ENCODE peak calls at places on chromosomes 4 and X, in nine cellular contexts. P is fibroblast of lung, U is HepG2, Y is H1, E is kidney, G is IMR-90, L is neural progenitor cell, F is colonic mucosa, R is mammary epithelial cell. Z is an unnamed sample. For H3K9me3, the result is how much of the 10 kb centered on the place peaks cover.

GRCh38 chr4:683982-684571 is 4.9 kb downstream of the SLC49A3 start:
- DNase-seq in P (peak), U (peak), Y (peak), E (peak), G (peak), L (peak), F (peak), R (no peak), Z (peak)

GRCh38 chr4:14184767-14185166 is 557.2 kb upstream of the BOD1L1 start:
- DNase-seq in P (no peak), U (no peak), Y (no peak), E (no peak), G (no peak), L (no peak), F (no peak), R (no peak), Z (no peak)

GRCh38 chr4:113625902-113626301 is 135.6 kb downstream of the CAMK2D start:
- DNase-seq in P (no peak), U (no peak), Y (no peak), E (no peak), G (no peak), L (no peak), F (no peak), R (no peak), Z (no peak)

GRCh38 chr4:71184195-71184781 is 154.5 kb upstream of the SLC4A4 start:
- DNase-seq in P (peak), U (peak), Y (no peak), E (no peak), G (peak), L (peak), F (peak), R (peak), Z (peak)

GRCh38 chr4:122525865-122526264 is 69.3 kb upstream of the IL2 start:
- DNase-seq in P (no peak), U (peak), Y (no peak), E (no peak), G (no peak), L (no peak), F (no peak), R (no peak), Z (no peak)

GRCh38 chrX:22534643-22535042 is 261.9 kb downstream of the CBLL2 start:
- DNase-seq in P (peak), U (no peak), Y (no peak), E (no peak), G (peak), L (no peak), F (no peak), R (peak), Z (peak)

GRCh38 chr4:111228874-111229273 is 606.0 kb upstream of the PITX2 start:
- DNase-seq in P (peak), U (no peak), Y (no peak), E (no peak), G (peak), L (no peak), F (no peak), R (no peak), Z (peak)

GRCh38 chr4:34323549-34324325 is 1920.6 kb downstream of the ARAP2 start:
- DNase-seq in P (no peak), U (no peak), Y (no peak), E (no peak), G (peak), L (peak), F (no peak), R (no peak), Z (peak)

GRCh38 chrX:12866451-12867377 is at the start of gene TLR7:
- DNase-seq in P (no peak), U (no peak), Y (no peak), E (no peak), G (no peak), L (no peak), F (no peak), R (no peak), Z (no peak)

GRCh38 chr4:145791988-145792387 is 112.0 kb downstream of the C4orf51 start:
- DNase-seq in P (no peak), U (no peak), Y (no peak), E (no peak), G (no peak), L (no peak), F (no peak), R (no peak), Z (no peak)

GRCh38 chrX:3465017-3465416 is 118.6 kb upstream of the MXRA5 start:
- DNase-seq in P (no peak), U (no peak), Y (no peak), E (no peak), G (no peak), L (no peak), F (no peak), R (no peak), Z (no peak)

GRCh38 chrX:53445977-53446376 is 11.8 kb upstream of the HSD17B10 start:
- DNase-seq in P (peak), U (peak), Y (peak), E (no peak), G (peak), L (peak), F (peak), R (peak), Z (peak)

DNA sequence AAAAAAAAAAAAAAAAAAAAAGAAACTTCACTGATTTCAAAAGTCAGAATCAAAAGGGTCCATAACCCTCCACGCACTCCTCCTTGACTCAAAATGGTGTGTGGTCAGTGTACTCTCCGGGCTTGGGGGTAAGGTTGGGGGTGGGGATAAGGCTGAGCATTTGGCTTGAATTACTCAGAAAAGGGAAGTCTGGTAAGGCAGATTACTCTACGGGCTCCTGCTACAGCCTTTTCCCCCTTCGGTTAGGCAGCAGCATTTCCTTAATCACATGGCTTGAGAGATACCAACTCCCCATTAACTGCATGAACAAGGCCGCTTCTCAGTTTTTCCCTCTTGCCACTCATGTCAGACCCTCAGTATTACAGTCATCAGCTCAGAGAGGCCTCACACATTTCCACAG is 135.4 kb upstream of the DUSP21 start:
- DNase-seq in P (no peak), U (no peak), Y (no peak), E (no peak), G (no peak), L (no peak), F (no peak), R (no peak), Z (no peak)
- H3K9ac ChIP-seq in P (no peak), U (no peak), Y (no peak), E (no peak), G (no peak), L (no peak), F (no peak), R (no peak), Z (no peak)

GRCh38 chr4:152045781-152046571 is 285.2 kb upstream of the GATB start:
- DNase-seq in P (peak), U (peak), Y (peak), E (peak), G (no peak), L (peak), F (peak), R (no peak), Z (peak)
- H3K4me3 ChIP-seq in P (no peak), U (no peak), Y (peak), E (peak), G (no peak), L (peak), F (no peak), R (no peak), Z (peak)

GRCh38 chr4:181960384-181960783 is 282.8 kb upstream of the TENM3 start:
- DNase-seq in P (no peak), U (no peak), Y (no peak), E (no peak), G (no peak), L (no peak), F (no peak), R (no peak), Z (peak)
- H3K9me3 ChIP-seq in P (under half), U (under half), Y (under half), E (under half), G (under half), L (under half), F (under half), R (under half), Z (under half)

DNA sequence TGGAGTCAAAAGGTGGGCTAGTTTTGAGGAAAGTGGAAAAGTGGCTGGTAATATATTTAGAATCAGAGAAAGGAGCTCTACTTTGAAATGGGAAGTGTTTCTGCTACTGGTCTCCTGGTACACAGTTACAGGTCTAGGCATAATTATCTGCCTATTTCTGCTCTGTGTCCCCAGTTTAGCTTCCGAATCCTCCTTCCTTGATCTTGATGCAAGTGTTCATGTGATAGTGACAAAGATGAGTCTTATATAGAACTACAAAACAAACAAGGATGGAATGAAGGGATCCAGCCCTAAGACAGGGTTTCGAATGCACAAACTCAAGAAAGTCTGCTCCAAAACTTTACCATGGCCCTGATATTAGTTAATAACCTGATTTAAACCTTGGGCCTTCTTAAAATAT is 580.2 kb downstream of the INPP4B start:
- DNase-seq in P (no peak), U (no peak), Y (no peak), E (no peak), G (no peak), L (no peak), F (no peak), R (no peak), Z (no peak)
- H3K9ac ChIP-seq in P (no peak), U (no peak), Y (no peak), E (no peak), G (peak), L (no peak), F (no peak), R (no peak), Z (no peak)

DNA sequence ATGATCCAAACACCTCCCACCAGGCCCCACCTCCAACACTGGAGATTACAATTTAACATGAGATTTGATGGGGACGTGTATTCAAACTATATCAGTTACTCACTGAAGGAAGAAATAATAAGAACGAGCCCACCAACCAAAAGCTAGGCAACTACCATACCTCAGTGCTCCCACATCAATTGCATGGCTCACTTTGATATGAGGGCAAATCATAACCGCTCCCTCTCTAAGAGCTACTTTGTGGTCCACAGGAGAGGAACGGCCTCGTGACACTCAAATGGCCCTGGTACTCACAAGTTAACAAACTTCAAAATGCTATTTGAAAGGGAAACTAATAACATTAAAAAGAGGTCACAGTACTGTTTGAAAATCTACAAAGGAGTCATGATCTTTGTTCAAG is 170.7 kb upstream of the SLC7A11 start:
- DNase-seq in P (no peak), U (no peak), Y (no peak), E (no peak), G (no peak), L (no peak), F (no peak), R (no peak), Z (no peak)
- H3K4me3 ChIP-seq in P (no peak), U (no peak), Y (no peak), E (no peak), G (no peak), L (no peak), F (no peak), R (no peak), Z (no peak)

GRCh38 chr4:92253550-92253949 is 50.2 kb upstream of the GRID2 start:
- DNase-seq in P (no peak), U (no peak), Y (no peak), E (no peak), G (no peak), L (no peak), F (no peak), R (no peak), Z (no peak)

GRCh38 chr4:92251711-92252110 is 52.1 kb upstream of the GRID2 start:
- DNase-seq in P (no peak), U (no peak), Y (no peak), E (no peak), G (no peak), L (no peak), F (no peak), R (no peak), Z (no peak)

GRCh38 chr4:92254767-92255442 is 48.9 kb upstream of the GRID2 start:
- DNase-seq in P (no peak), U (no peak), Y (peak), E (no peak), G (no peak), L (no peak), F (no peak), R (no peak), Z (no peak)

GRCh38 chr4:92253986-92254671 is 49.6 kb upstream of the GRID2 start:
- DNase-seq in P (no peak), U (no peak), Y (no peak), E (no peak), G (no peak), L (no peak), F (no peak), R (no peak), Z (no peak)

GRCh38 chr4:92252846-92253245 is 50.9 kb upstream of the GRID2 start:
- DNase-seq in P (no peak), U (no peak), Y (no peak), E (no peak), G (no peak), L (no peak), F (no peak), R (no peak), Z (no peak)
- H3K9me3 ChIP-seq in P (under half), U (half or more), Y (half or more), E (under half), G (under half), L (under half), F (under half), R (under half), Z (under half)

GRCh38 chr4:3438847-3439180 is 3.0 kb upstream of the HGFAC start:
- DNase-seq in P (no peak), U (no peak), Y (no peak), E (no peak), G (no peak), L (no peak), F (no peak), R (no peak), Z (no peak)

GRCh38 chr4:3437998-3438846 is 3.5 kb upstream of the HGFAC start:
- DNase-seq in P (no peak), U (no peak), Y (no peak), E (peak), G (no peak), L (no peak), F (no peak), R (no peak), Z (no peak)

GRCh38 chr4:3436798-3437581 is 4.8 kb upstream of the HGFAC start:
- DNase-seq in P (peak), U (no peak), Y (no peak), E (peak), G (peak), L (no peak), F (peak), R (peak), Z (peak)

GRCh38 chr4:3436048-3436797 is 5.5 kb upstream of the HGFAC start:
- DNase-seq in P (no peak), U (no peak), Y (no peak), E (peak), G (no peak), L (no peak), F (no peak), R (no peak), Z (no peak)

GRCh38 chr4:3437582-3437936 is 4.2 kb upstream of the HGFAC start:
- DNase-seq in P (no peak), U (no peak), Y (no peak), E (peak), G (no peak), L (no peak), F (no peak), R (no peak), Z (no peak)
- H3K9ac ChIP-seq in P (no peak), U (no peak), Y (no peak), E (no peak), G (no peak), L (no peak), F (no peak), R (no peak), Z (no peak)

GRCh38 chr4:185209031-185209851 is at the start of gene SNX25:
- DNase-seq in P (peak), U (peak), Y (peak), E (peak), G (peak), L (peak), F (peak), R (peak), Z (peak)
- H3K4me3 ChIP-seq in P (peak), U (peak), Y (peak), E (peak), G (peak), L (peak), F (peak), R (peak), Z (peak)

DNA sequence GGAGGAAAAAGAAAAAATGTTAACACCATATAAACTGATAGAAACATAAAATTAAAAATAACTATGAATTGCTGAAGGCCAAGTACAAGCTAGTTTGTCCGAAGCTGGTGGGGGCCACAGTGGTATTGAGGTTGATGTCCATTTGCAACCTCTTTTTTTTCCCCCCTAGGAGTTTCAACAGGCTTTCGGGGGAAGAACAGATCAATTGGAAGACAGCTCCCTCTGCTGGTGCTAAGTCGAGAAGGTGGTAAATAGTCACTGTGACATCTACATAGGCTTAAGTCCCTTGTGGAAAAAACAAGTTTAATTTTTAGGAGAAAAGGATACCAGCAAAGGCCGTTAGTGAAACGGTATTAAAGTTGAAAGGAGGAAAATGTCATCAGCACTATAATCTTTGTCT is 115.7 kb upstream of the ZXDA start:
- DNase-seq in P (peak), U (peak), Y (peak), E (no peak), G (peak), L (peak), F (peak), R (peak), Z (peak)
- H3K9me3 ChIP-seq in P (under half), U (under half), Y (under half), E (under half), G (under half), L (half or more), F (under half), R (under half), Z (under half)